ENCODE peak calls at places on chromosomes 7 and 10, in four cellular contexts. T is pancreas, A is HTR-8/SVneo, U is cerebellar nuclear complex. N is an unnamed sample.

GRCh38 chr7:17275749-17276671 is 22.4 kb upstream of the AHR start:
- DNase-seq in T (no peak), U (no peak), A (peak; percentile 35), N (no peak)

GRCh38 chr10:15197911-15198310 is 29.4 kb upstream of the NMT2 start:
- DNase-seq in A (no peak), T (no peak), U (no peak), N (no peak)

GRCh38 chr10:71711052-71711623 is 8.4 kb downstream of the C10orf105 start:
- DNase-seq in U (no peak), A (no peak), T (no peak), N (peak; percentile 15)

GRCh38 chr7:2048531-2048930 is 184.2 kb downstream of the MAD1L1 start:
- DNase-seq in U (no peak), A (no peak), T (peak; percentile 35), N (no peak)

GRCh38 chr7:36777062-36777461 is 52.8 kb upstream of the AOAH start:
- DNase-seq in T (no peak), U (no peak), A (no peak), N (no peak)

GRCh38 chr7:112132123-112132694 is 74.0 kb downstream of the DOCK4 start:
- DNase-seq in A (no peak), U (peak; percentile 87), T (no peak), N (peak; percentile 48)

GRCh38 chr7:132437730-132438129 is 138.5 kb downstream of the PLXNA4 start:
- DNase-seq in U (no peak), T (no peak), A (no peak), N (peak; percentile 67)

GRCh38 chr7:22700559-22701002 is 26.4 kb upstream of the IL6 start:
- DNase-seq in U (no peak), T (no peak), A (no peak), N (no peak)

GRCh38 chr7:95865716-95866371 is 93.5 kb downstream of the DYNC1I1 start:
- DNase-seq in U (no peak), A (no peak), T (no peak), N (no peak)

GRCh38 chr7:105487559-105488218 is 34.4 kb downstream of the PUS7 start:
- DNase-seq in U (no peak), A (peak; percentile 52), T (no peak), N (no peak)

GRCh38 chr7:85483205-85483604 is 296.3 kb upstream of the SEMA3D start:
- DNase-seq in U (no peak), T (no peak), A (no peak), N (no peak)

GRCh38 chr10:49608925-49609282 is 1.2 kb upstream of the SLC18A3 start:
- DNase-seq in U (no peak), T (peak; percentile 47), A (no peak), N (no peak)

GRCh38 chr10:51162002-51162401 is 87.7 kb downstream of the PRKG1 start:
- DNase-seq in A (no peak), U (no peak), T (no peak), N (no peak)

GRCh38 chr7:94301024-94301588 is 93.6 kb upstream of the COL1A2 start:
- DNase-seq in U (no peak), A (peak; percentile 62), T (peak; percentile 45), N (peak; percentile 55)

GRCh38 chr10:102869290-102870198 is at the start of gene AS3MT:
- DNase-seq in A (peak; percentile 70), T (peak; percentile 78), U (no peak), N (peak; percentile 54)

GRCh38 chr10:7520496-7521485 is 110.0 kb upstream of the SFMBT2 start:
- DNase-seq in U (no peak), A (no peak), T (no peak), N (peak; percentile 86)

GRCh38 chr7:27201231-27202017 is 1.5 kb upstream of the HOXA13 start:
- DNase-seq in A (no peak), U (no peak), T (no peak), N (peak; percentile 49)

GRCh38 chr10:51117794-51118193 is 43.5 kb downstream of the PRKG1 start:
- DNase-seq in T (no peak), A (no peak), U (no peak), N (no peak)

GRCh38 chr7:153190452-153190851 is 430.9 kb downstream of the ACTR3B start:
- DNase-seq in A (no peak), T (no peak), U (no peak), N (no peak)

GRCh38 chr10:79444243-79445119 is 943 bp downstream of the ZCCHC24 start:
- DNase-seq in T (peak; percentile 88), U (no peak), A (peak; percentile 56), N (no peak)

GRCh38 chr10:87930141-87930540 is 66.7 kb downstream of the PTEN start:
- DNase-seq in U (no peak), A (no peak), T (no peak), N (no peak)

GRCh38 chr10:124012991-124013390 is 80.4 kb downstream of the CHST15 start:
- DNase-seq in A (no peak), U (no peak), T (no peak), N (no peak)

GRCh38 chr7:82805527-82805960 is 357.1 kb downstream of the PCLO start:
- DNase-seq in T (no peak), U (no peak), A (peak; percentile 32), N (peak; percentile 36)

GRCh38 chr7:27171636-27172387 is 2.3 kb downstream of the HOXA10 start:
- DNase-seq in U (no peak), T (no peak), A (no peak), N (peak; percentile 58)

GRCh38 chr7:108097703-108098102 is 32.5 kb downstream of the LAMB4 start:
- DNase-seq in U (no peak), T (no peak), A (peak; percentile 23), N (no peak)

GRCh38 chr7:100897111-100897608 is 1.5 kb upstream of the ACHE start:
- DNase-seq in T (peak; percentile 75), U (no peak), A (no peak), N (peak; percentile 48)